ENCODE peak calls at places on chromosomes 4 and X, in six cellular contexts. I is ELR; E is naive thymus-derived CD8-positive, alpha-beta T cell; F is EL; S is germinal center; V is right cardiac atrium. K is an unnamed sample.

GRCh38 chr4:647481-647880 is 22.1 kb downstream of the PDE6B start:
- DNase-seq in I (no peak), E (no peak), F (no peak), S (no peak), V (no peak), K (no peak)

GRCh38 chrX:15645266-15645665 is 19.3 kb downstream of the CLTRN start:
- DNase-seq in I (no peak), E (no peak), F (no peak), S (no peak), V (no peak), K (no peak)

GRCh38 chrX:151830911-151831310 is 81.8 kb upstream of the MAGEA4 start:
- DNase-seq in I (no peak), E (no peak), F (no peak), S (no peak), V (no peak), K (no peak)

GRCh38 chrX:2782778-2783177 is 30.9 kb downstream of the XG start:
- DNase-seq in I (no peak), E (no peak), F (no peak), S (no peak), V (no peak), K (no peak)

GRCh38 chr4:683982-684571 is 4.9 kb downstream of the SLC49A3 start:
- DNase-seq in I (peak), E (no peak), F (peak), S (peak), V (peak), K (peak)

GRCh38 chr4:85569730-85570299 is 94.9 kb downstream of the ARHGAP24 start:
- DNase-seq in I (no peak), E (no peak), F (no peak), S (no peak), V (no peak), K (no peak)

GRCh38 chr4:143773998-143774898 is 73.8 kb upstream of the FREM3 start:
- DNase-seq in I (peak), E (no peak), F (peak), S (peak), V (peak), K (peak)

GRCh38 chr4:153114771-153115321 is 89.4 kb upstream of the TRIM2 start:
- DNase-seq in I (peak), E (no peak), F (peak), S (no peak), V (no peak), K (no peak)

GRCh38 chr4:119046263-119046662 is 89.4 kb upstream of the MYOZ2 start:
- DNase-seq in I (no peak), E (no peak), F (no peak), S (no peak), V (peak), K (no peak)

GRCh38 chrX:68934421-68934820 is 105.6 kb downstream of the EFNB1 start:
- DNase-seq in I (no peak), E (no peak), F (no peak), S (no peak), V (no peak), K (no peak)

K was measured in OCI-LY7.